ENCODE peak calls at places on chromosome 21, in nine cellular contexts. Z, G, S, F, E, N, C, T and W are unnamed samples.
A peak's percentile ranks its signal among the peaks of the same experiment; 100 is the strongest.

GRCh38 chr21:37535672-37536071 is 169.1 kb downstream of the DYRK1A start:
- DNase-seq in Z (no peak), G (no peak), S (no peak), F (no peak), E (no peak), N (no peak), C (no peak), T (no peak), W (no peak)

GRCh38 chr21:36696640-36697472 is 2.1 kb upstream of the SIM2 start:
- DNase-seq in Z (no peak), G (peak; percentile 39), S (no peak), F (peak; percentile 53), E (no peak), N (no peak), C (no peak), T (no peak), W (no peak)

GRCh38 chr21:38351961-38352521 is 95.2 kb downstream of the KCNJ15 start:
- DNase-seq in Z (no peak), G (no peak), S (no peak), F (no peak), E (no peak), N (no peak), C (no peak), T (no peak), W (no peak)

GRCh38 chr21:38314534-38314933 is 57.7 kb downstream of the KCNJ15 start:
- DNase-seq in Z (no peak), G (no peak), S (no peak), F (no peak), E (no peak), N (no peak), C (no peak), T (no peak), W (no peak)

GRCh38 chr21:32131960-32132359 is 146.9 kb downstream of the MIS18A start:
- DNase-seq in Z (no peak), G (peak; percentile 20), S (no peak), F (no peak), E (no peak), N (no peak), C (no peak), T (no peak), W (no peak)

GRCh38 chr21:43611598-43612369 is 47.5 kb downstream of the HSF2BP start:
- DNase-seq in Z (peak; percentile 59), G (peak; percentile 73), S (peak; percentile 67), F (peak; percentile 84), E (peak; percentile 76), N (peak; percentile 75), C (no peak), T (peak; percentile 54), W (no peak)

GRCh38 chr21:46081022-46081861 is 16.7 kb upstream of the COL6A2 start:
- DNase-seq in Z (no peak), G (peak; percentile 27), S (no peak), F (peak; percentile 54), E (peak; percentile 55), N (peak; percentile 4), C (no peak), T (peak; percentile 27), W (no peak)

GRCh38 chr21:29521872-29522271 is 223.2 kb downstream of the BACH1 start:
- DNase-seq in Z (no peak), G (no peak), S (no peak), F (no peak), E (no peak), N (no peak), C (no peak), T (no peak), W (no peak)

GRCh38 chr21:34892196-34892595 is 156.9 kb downstream of the RUNX1 start:
- DNase-seq in Z (no peak), G (no peak), S (no peak), F (no peak), E (no peak), N (no peak), C (no peak), T (no peak), W (no peak)

GRCh38 chr21:37711294-37711844 is 204.9 kb downstream of the KCNJ6 start:
- DNase-seq in Z (no peak), G (no peak), S (no peak), F (no peak), E (no peak), N (no peak), C (no peak), T (no peak), W (no peak)

GRCh38 chr21:44628707-44629391 is 2.0 kb downstream of the KRTAP10-9 start:
- DNase-seq in Z (no peak), G (no peak), S (no peak), F (no peak), E (no peak), N (no peak), C (no peak), T (no peak), W (no peak)
- H3K27me3 ChIP-seq in Z (no peaks in the 10 kb centered on the region), G (no peaks in the 10 kb centered on the region), S (peaks cover 14% of the 10 kb centered on the region), F (no peaks in the 10 kb centered on the region), E (peaks cover 16% of the 10 kb centered on the region), N (no peaks in the 10 kb centered on the region), C (no peaks in the 10 kb centered on the region), T (no peaks in the 10 kb centered on the region), W (no peaks in the 10 kb centered on the region)

GRCh38 chr21:41147979-41148355 is 20.0 kb upstream of the BACE2 start:
- DNase-seq in Z (no peak), G (no peak), S (no peak), F (no peak), E (no peak), N (no peak), C (no peak), T (no peak), W (no peak)

GRCh38 chr21:41148798-41149197 is 19.2 kb upstream of the BACE2 start:
- DNase-seq in Z (no peak), G (no peak), S (no peak), F (no peak), E (no peak), N (no peak), C (no peak), T (no peak), W (no peak)

GRCh38 chr21:41152149-41152548 is 15.8 kb upstream of the BACE2 start:
- DNase-seq in Z (no peak), G (no peak), S (no peak), F (no peak), E (no peak), N (no peak), C (no peak), T (no peak), W (no peak)

GRCh38 chr21:41147096-41147978 is 20.6 kb upstream of the BACE2 start:
- DNase-seq in Z (no peak), G (no peak), S (no peak), F (no peak), E (no peak), N (no peak), C (no peak), T (no peak), W (no peak)

DNA sequence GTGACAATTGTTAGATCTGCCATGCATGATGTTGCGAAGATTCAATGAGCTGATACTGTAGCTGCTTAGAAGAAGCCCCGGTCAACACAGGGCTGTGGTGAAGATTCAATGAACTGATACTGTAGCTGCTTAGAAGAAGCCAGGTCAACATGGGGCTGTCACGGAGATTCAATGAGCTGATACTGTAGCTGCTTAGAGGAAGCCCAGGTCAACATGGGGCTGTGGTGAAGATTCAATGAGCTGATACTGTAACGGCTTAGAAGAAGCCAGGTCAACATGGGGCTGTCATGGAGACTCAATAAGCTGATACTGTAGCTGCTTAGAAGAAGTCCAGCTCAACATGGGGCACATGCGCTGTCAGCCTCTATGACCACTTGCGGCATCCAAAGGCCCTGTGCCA is 18.8 kb upstream of the BACE2 start:
- DNase-seq in Z (no peak), G (no peak), S (no peak), F (no peak), E (no peak), N (no peak), C (no peak), T (no peak), W (no peak)
- H3K9me3 ChIP-seq in Z (no peaks in the 10 kb centered on the region), G (no peaks in the 10 kb centered on the region), S (no peaks in the 10 kb centered on the region), F (no peaks in the 10 kb centered on the region), E (no peaks in the 10 kb centered on the region), N (no peaks in the 10 kb centered on the region), C (no peaks in the 10 kb centered on the region), T (peaks cover 6% of the 10 kb centered on the region), W (no peaks in the 10 kb centered on the region)

GRCh38 chr21:20997633-20998455 is at the start of gene NCAM2:
- DNase-seq in Z (no peak), G (peak; percentile 83), S (peak; percentile 51), F (peak; percentile 88), E (peak; percentile 78), N (peak; percentile 76), C (peak; percentile 22), T (peak; percentile 52), W (no peak)

GRCh38 chr21:20998886-20999285 is 677 bp downstream of the NCAM2 start:
- DNase-seq in Z (no peak), G (no peak), S (no peak), F (no peak), E (no peak), N (no peak), C (no peak), T (no peak), W (no peak)

GRCh38 chr21:20998456-20998789 is 214 bp downstream of the NCAM2 start:
- DNase-seq in Z (no peak), G (no peak), S (no peak), F (no peak), E (no peak), N (no peak), C (no peak), T (no peak), W (no peak)

GRCh38 chr21:21000576-21001175 is 2.5 kb downstream of the NCAM2 start:
- DNase-seq in Z (no peak), G (no peak), S (no peak), F (no peak), E (no peak), N (no peak), C (no peak), T (no peak), W (no peak)

DNA sequence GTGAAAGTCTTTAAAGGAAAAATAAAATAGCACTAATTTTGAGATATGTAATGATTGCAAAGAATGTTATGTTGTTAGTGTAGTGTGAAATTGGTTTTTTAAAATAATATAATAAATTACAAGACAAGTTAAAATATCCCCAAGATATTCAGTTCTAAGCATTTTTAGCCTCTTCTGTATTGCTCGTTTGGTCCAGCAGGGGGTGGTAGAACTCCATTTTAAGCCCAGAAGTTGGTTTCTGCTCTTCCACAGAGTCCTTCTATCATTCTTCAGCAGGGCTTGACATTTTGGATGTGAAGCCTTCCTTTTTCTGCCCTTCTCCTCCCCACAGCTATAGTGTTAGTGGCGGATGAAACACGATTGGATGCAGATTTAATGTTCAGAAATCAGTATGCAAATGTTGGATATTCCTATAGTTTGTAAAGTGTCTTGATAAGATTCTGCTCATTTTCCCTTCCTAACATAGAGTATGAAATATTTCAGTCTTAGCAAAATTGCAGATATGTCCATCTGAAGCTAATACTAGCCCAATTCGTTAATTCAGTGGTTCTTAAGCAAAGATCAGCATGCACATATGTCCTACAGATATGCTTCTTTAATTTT is 1.5 kb downstream of the NCAM2 start:
- DNase-seq in Z (no peak), G (peak; percentile 32), S (peak; percentile 34), F (no peak), E (no peak), N (no peak), C (no peak), T (no peak), W (no peak)
- H3K27ac ChIP-seq in Z (no peak overlapping the region), G (no peak overlapping the region), S (no peak overlapping the region), F (no peak overlapping the region), E (no peak overlapping the region), N (no peak overlapping the region), C (no peak overlapping the region), T (no peak overlapping the region), W (no peak overlapping the region)

GRCh38 chr21:44701541-44701940 is 4.6 kb downstream of the KRTAP10-12 start:
- DNase-seq in Z (no peak), G (no peak), S (no peak), F (no peak), E (no peak), N (no peak), C (no peak), T (peak; percentile 9), W (no peak)
- H3K27me3 ChIP-seq in Z (peaks cover 10% of the 10 kb centered on the region), G (peaks cover 5% of the 10 kb centered on the region), S (peaks cover 95% of the 10 kb centered on the region), F (peaks cover 64% of the 10 kb centered on the region), E (peaks cover 87% of the 10 kb centered on the region), N (no peaks in the 10 kb centered on the region), C (peaks cover 42% of the 10 kb centered on the region), T (peaks cover 11% of the 10 kb centered on the region), W (peaks cover 6% of the 10 kb centered on the region)